ENCODE peak calls at places on chromosomes 2 and 18, in seven cellular contexts. One of them, this sample, is unnamed.

GRCh38 chr2:32455816-32456215 is 99.0 kb downstream of the BIRC6 start:
- DNase-seq in D341Med: no peak
- DNase-seq in Right ventricle myocardium superior: no peak
- DNase-seq in Calu3: no peak
- DNase-seq in HEK293T: no peak
- DNase-seq in activated effector memory CD4-positive, alpha-beta T cell treated with anti-CD3 and anti-CD28 coated beads, Interleukin-2, amount 50 U/mL, for 16 hours: no peak
- DNase-seq in NCI-H1092: no peak
- DNase-seq in this sample: no peak

GRCh38 chr2:18047114-18047695 is 168.7 kb downstream of the KCNS3 start:
- DNase-seq in D341Med: no peak
- DNase-seq in Right ventricle myocardium superior: no peak
- DNase-seq in Calu3: no peak
- DNase-seq in HEK293T: no peak
- DNase-seq in activated effector memory CD4-positive, alpha-beta T cell treated with anti-CD3 and anti-CD28 coated beads, Interleukin-2, amount 50 U/mL, for 16 hours: no peak
- DNase-seq in NCI-H1092: no peak
- DNase-seq in this sample: no peak

GRCh38 chr2:675982-676646 is 1.1 kb downstream of the TMEM18 start:
- DNase-seq in D341Med: peak
- DNase-seq in Right ventricle myocardium superior: peak
- DNase-seq in Calu3: peak
- DNase-seq in HEK293T: peak
- DNase-seq in activated effector memory CD4-positive, alpha-beta T cell treated with anti-CD3 and anti-CD28 coated beads, Interleukin-2, amount 50 U/mL, for 16 hours: peak
- DNase-seq in NCI-H1092: no peak
- DNase-seq in this sample: peak

GRCh38 chr2:75311993-75312392 is 112.7 kb upstream of the TACR1 start:
- DNase-seq in D341Med: peak
- DNase-seq in Right ventricle myocardium superior: no peak
- DNase-seq in Calu3: no peak
- DNase-seq in HEK293T: peak
- DNase-seq in activated effector memory CD4-positive, alpha-beta T cell treated with anti-CD3 and anti-CD28 coated beads, Interleukin-2, amount 50 U/mL, for 16 hours: no peak
- DNase-seq in NCI-H1092: no peak
- DNase-seq in this sample: peak

GRCh38 chr2:31442376-31442775 is 27.8 kb upstream of the XDH start:
- DNase-seq in D341Med: no peak
- DNase-seq in Right ventricle myocardium superior: no peak
- DNase-seq in Calu3: no peak
- DNase-seq in HEK293T: no peak
- DNase-seq in activated effector memory CD4-positive, alpha-beta T cell treated with anti-CD3 and anti-CD28 coated beads, Interleukin-2, amount 50 U/mL, for 16 hours: no peak
- DNase-seq in NCI-H1092: no peak
- DNase-seq in this sample: no peak

GRCh38 chr2:200203381-200203827 is 103.1 kb upstream of the SPATS2L start:
- DNase-seq in D341Med: no peak
- DNase-seq in Right ventricle myocardium superior: no peak
- DNase-seq in Calu3: no peak
- DNase-seq in HEK293T: no peak
- DNase-seq in activated effector memory CD4-positive, alpha-beta T cell treated with anti-CD3 and anti-CD28 coated beads, Interleukin-2, amount 50 U/mL, for 16 hours: no peak
- DNase-seq in NCI-H1092: no peak
- DNase-seq in this sample: no peak

GRCh38 chr18:31088532-31088931 is 13.7 kb downstream of the DSC2 start:
- DNase-seq in D341Med: no peak
- DNase-seq in Right ventricle myocardium superior: no peak
- DNase-seq in Calu3: no peak
- DNase-seq in HEK293T: no peak
- DNase-seq in activated effector memory CD4-positive, alpha-beta T cell treated with anti-CD3 and anti-CD28 coated beads, Interleukin-2, amount 50 U/mL, for 16 hours: no peak
- DNase-seq in NCI-H1092: no peak
- DNase-seq in this sample: no peak

GRCh38 chr2:206256711-206257110 is 17.8 kb upstream of the ZDBF2 start:
- DNase-seq in D341Med: no peak
- DNase-seq in Right ventricle myocardium superior: no peak
- DNase-seq in Calu3: no peak
- DNase-seq in HEK293T: no peak
- DNase-seq in activated effector memory CD4-positive, alpha-beta T cell treated with anti-CD3 and anti-CD28 coated beads, Interleukin-2, amount 50 U/mL, for 16 hours: no peak
- DNase-seq in NCI-H1092: no peak
- DNase-seq in this sample: no peak

GRCh38 chr2:114610677-114611076 is 168.2 kb downstream of the DPP10 start:
- DNase-seq in D341Med: no peak
- DNase-seq in Right ventricle myocardium superior: no peak
- DNase-seq in Calu3: no peak
- DNase-seq in HEK293T: no peak
- DNase-seq in activated effector memory CD4-positive, alpha-beta T cell treated with anti-CD3 and anti-CD28 coated beads, Interleukin-2, amount 50 U/mL, for 16 hours: no peak
- DNase-seq in NCI-H1092: no peak
- DNase-seq in this sample: no peak

GRCh38 chr2:183926433-183926832 is 671.9 kb upstream of the ZNF804A start:
- DNase-seq in D341Med: no peak
- DNase-seq in Right ventricle myocardium superior: no peak
- DNase-seq in Calu3: no peak
- DNase-seq in HEK293T: no peak
- DNase-seq in activated effector memory CD4-positive, alpha-beta T cell treated with anti-CD3 and anti-CD28 coated beads, Interleukin-2, amount 50 U/mL, for 16 hours: no peak
- DNase-seq in NCI-H1092: no peak
- DNase-seq in this sample: no peak

GRCh38 chr2:166765141-166765540 is 123.1 kb upstream of the XIRP2 start:
- DNase-seq in D341Med: no peak
- DNase-seq in Right ventricle myocardium superior: no peak
- DNase-seq in Calu3: no peak
- DNase-seq in HEK293T: no peak
- DNase-seq in activated effector memory CD4-positive, alpha-beta T cell treated with anti-CD3 and anti-CD28 coated beads, Interleukin-2, amount 50 U/mL, for 16 hours: no peak
- DNase-seq in NCI-H1092: no peak
- DNase-seq in this sample: no peak

GRCh38 chr2:38499921-38500634 is 102.7 kb downstream of the HNRNPLL start:
- DNase-seq in D341Med: no peak
- DNase-seq in Right ventricle myocardium superior: no peak
- DNase-seq in Calu3: no peak
- DNase-seq in HEK293T: no peak
- DNase-seq in activated effector memory CD4-positive, alpha-beta T cell treated with anti-CD3 and anti-CD28 coated beads, Interleukin-2, amount 50 U/mL, for 16 hours: no peak
- DNase-seq in NCI-H1092: no peak
- DNase-seq in this sample: no peak

GRCh38 chr2:20521682-20522189 is 74.9 kb downstream of the RHOB start:
- DNase-seq in D341Med: no peak
- DNase-seq in Right ventricle myocardium superior: no peak
- DNase-seq in Calu3: no peak
- DNase-seq in HEK293T: no peak
- DNase-seq in activated effector memory CD4-positive, alpha-beta T cell treated with anti-CD3 and anti-CD28 coated beads, Interleukin-2, amount 50 U/mL, for 16 hours: no peak
- DNase-seq in NCI-H1092: no peak
- DNase-seq in this sample: no peak

GRCh38 chr2:208373460-208374089 is 33.0 kb upstream of the PTH2R start:
- DNase-seq in D341Med: peak
- DNase-seq in Right ventricle myocardium superior: no peak
- DNase-seq in Calu3: peak
- DNase-seq in HEK293T: peak
- DNase-seq in activated effector memory CD4-positive, alpha-beta T cell treated with anti-CD3 and anti-CD28 coated beads, Interleukin-2, amount 50 U/mL, for 16 hours: no peak
- DNase-seq in NCI-H1092: peak
- DNase-seq in this sample: peak

GRCh38 chr2:62475172-62476011 is 30.6 kb downstream of the TMEM17 start:
- DNase-seq in D341Med: no peak
- DNase-seq in Right ventricle myocardium superior: peak
- DNase-seq in Calu3: no peak
- DNase-seq in HEK293T: no peak
- DNase-seq in activated effector memory CD4-positive, alpha-beta T cell treated with anti-CD3 and anti-CD28 coated beads, Interleukin-2, amount 50 U/mL, for 16 hours: no peak
- DNase-seq in NCI-H1092: peak
- DNase-seq in this sample: no peak

GRCh38 chr18:58860747-58861224 is 3.9 kb upstream of the ZNF532 start:
- DNase-seq in D341Med: no peak
- DNase-seq in Right ventricle myocardium superior: no peak
- DNase-seq in Calu3: no peak
- DNase-seq in HEK293T: no peak
- DNase-seq in activated effector memory CD4-positive, alpha-beta T cell treated with anti-CD3 and anti-CD28 coated beads, Interleukin-2, amount 50 U/mL, for 16 hours: no peak
- DNase-seq in NCI-H1092: no peak
- DNase-seq in this sample: no peak

GRCh38 chr18:57131782-57132181 is 15.1 kb upstream of the BOD1L2 start:
- DNase-seq in D341Med: no peak
- DNase-seq in Right ventricle myocardium superior: no peak
- DNase-seq in Calu3: no peak
- DNase-seq in HEK293T: no peak
- DNase-seq in activated effector memory CD4-positive, alpha-beta T cell treated with anti-CD3 and anti-CD28 coated beads, Interleukin-2, amount 50 U/mL, for 16 hours: no peak
- DNase-seq in NCI-H1092: peak
- DNase-seq in this sample: no peak

GRCh38 chr2:72182547-72183460 is 35.1 kb upstream of the CYP26B1 start:
- DNase-seq in D341Med: no peak
- DNase-seq in Right ventricle myocardium superior: peak
- DNase-seq in Calu3: no peak
- DNase-seq in HEK293T: no peak
- DNase-seq in activated effector memory CD4-positive, alpha-beta T cell treated with anti-CD3 and anti-CD28 coated beads, Interleukin-2, amount 50 U/mL, for 16 hours: no peak
- DNase-seq in NCI-H1092: no peak
- DNase-seq in this sample: no peak

GRCh38 chr2:43078781-43079755 is 147.3 kb downstream of the ZFP36L2 start:
- DNase-seq in D341Med: no peak
- DNase-seq in Right ventricle myocardium superior: no peak
- DNase-seq in Calu3: no peak
- DNase-seq in HEK293T: no peak
- DNase-seq in activated effector memory CD4-positive, alpha-beta T cell treated with anti-CD3 and anti-CD28 coated beads, Interleukin-2, amount 50 U/mL, for 16 hours: no peak
- DNase-seq in NCI-H1092: no peak
- DNase-seq in this sample: no peak

GRCh38 chr2:81196933-81197628 is 892.5 kb upstream of the LRRTM1 start:
- DNase-seq in D341Med: no peak
- DNase-seq in Right ventricle myocardium superior: peak
- DNase-seq in Calu3: no peak
- DNase-seq in HEK293T: no peak
- DNase-seq in activated effector memory CD4-positive, alpha-beta T cell treated with anti-CD3 and anti-CD28 coated beads, Interleukin-2, amount 50 U/mL, for 16 hours: peak
- DNase-seq in NCI-H1092: no peak
- DNase-seq in this sample: no peak

GRCh38 chr2:25176541-25177368 is 8.4 kb upstream of the POMC start:
- DNase-seq in D341Med: no peak
- DNase-seq in Right ventricle myocardium superior: no peak
- DNase-seq in Calu3: no peak
- DNase-seq in HEK293T: no peak
- DNase-seq in activated effector memory CD4-positive, alpha-beta T cell treated with anti-CD3 and anti-CD28 coated beads, Interleukin-2, amount 50 U/mL, for 16 hours: no peak
- DNase-seq in NCI-H1092: no peak
- DNase-seq in this sample: no peak

GRCh38 chr18:62767321-62767720 is 52.0 kb downstream of the PHLPP1 start:
- DNase-seq in D341Med: no peak
- DNase-seq in Right ventricle myocardium superior: no peak
- DNase-seq in Calu3: peak
- DNase-seq in HEK293T: no peak
- DNase-seq in activated effector memory CD4-positive, alpha-beta T cell treated with anti-CD3 and anti-CD28 coated beads, Interleukin-2, amount 50 U/mL, for 16 hours: no peak
- DNase-seq in NCI-H1092: no peak
- DNase-seq in this sample: no peak

GRCh38 chr18:70333757-70334156 is 44.9 kb downstream of the SOCS6 start:
- DNase-seq in D341Med: no peak
- DNase-seq in Right ventricle myocardium superior: no peak
- DNase-seq in Calu3: no peak
- DNase-seq in HEK293T: no peak
- DNase-seq in activated effector memory CD4-positive, alpha-beta T cell treated with anti-CD3 and anti-CD28 coated beads, Interleukin-2, amount 50 U/mL, for 16 hours: no peak
- DNase-seq in NCI-H1092: no peak
- DNase-seq in this sample: no peak

GRCh38 chr2:21198637-21199036 is 74.9 kb downstream of the TDRD15 start:
- DNase-seq in D341Med: no peak
- DNase-seq in Right ventricle myocardium superior: no peak
- DNase-seq in Calu3: no peak
- DNase-seq in HEK293T: no peak
- DNase-seq in activated effector memory CD4-positive, alpha-beta T cell treated with anti-CD3 and anti-CD28 coated beads, Interleukin-2, amount 50 U/mL, for 16 hours: no peak
- DNase-seq in NCI-H1092: no peak
- DNase-seq in this sample: no peak

GRCh38 chr18:30150466-30151019 is 892.0 kb downstream of the DSC3 start:
- DNase-seq in D341Med: no peak
- DNase-seq in Right ventricle myocardium superior: no peak
- DNase-seq in Calu3: no peak
- DNase-seq in HEK293T: no peak
- DNase-seq in activated effector memory CD4-positive, alpha-beta T cell treated with anti-CD3 and anti-CD28 coated beads, Interleukin-2, amount 50 U/mL, for 16 hours: no peak
- DNase-seq in NCI-H1092: no peak
- DNase-seq in this sample: no peak

GRCh38 chr2:231388725-231389346 is 6.7 kb upstream of the B3GNT7 start:
- DNase-seq in D341Med: no peak
- DNase-seq in Right ventricle myocardium superior: no peak
- DNase-seq in Calu3: no peak
- DNase-seq in HEK293T: no peak
- DNase-seq in activated effector memory CD4-positive, alpha-beta T cell treated with anti-CD3 and anti-CD28 coated beads, Interleukin-2, amount 50 U/mL, for 16 hours: no peak
- DNase-seq in NCI-H1092: no peak
- DNase-seq in this sample: no peak

GRCh38 chr2:113081458-113082210 is 13.9 kb downstream of the IL1F10 start:
- DNase-seq in D341Med: no peak
- DNase-seq in Right ventricle myocardium superior: no peak
- DNase-seq in Calu3: no peak
- DNase-seq in HEK293T: no peak
- DNase-seq in activated effector memory CD4-positive, alpha-beta T cell treated with anti-CD3 and anti-CD28 coated beads, Interleukin-2, amount 50 U/mL, for 16 hours: no peak
- DNase-seq in NCI-H1092: no peak
- DNase-seq in this sample: no peak

GRCh38 chr2:186382932-186383331 is 103.1 kb upstream of the ZC3H15 start:
- DNase-seq in D341Med: no peak
- DNase-seq in Right ventricle myocardium superior: no peak
- DNase-seq in Calu3: no peak
- DNase-seq in HEK293T: no peak
- DNase-seq in activated effector memory CD4-positive, alpha-beta T cell treated with anti-CD3 and anti-CD28 coated beads, Interleukin-2, amount 50 U/mL, for 16 hours: no peak
- DNase-seq in NCI-H1092: no peak
- DNase-seq in this sample: no peak

This sample was measured in T47D.